ENCODE peak calls at places on chromosomes 16 and 17, in four cellular contexts. Z is K562, N is HEK293T, I is GM12878. W is an unnamed sample.

GRCh38 chr17:68378202-68379149 is 78.8 kb downstream of the WIPI1 start:
- DNase-seq in Z (no peak), I (no peak), N (peak), W (peak)

GRCh38 chr17:59706900-59707181 is 389 bp downstream of the PTRH2 start:
- DNase-seq in N (no peak), I (no peak), Z (no peak), W (no peak)

GRCh38 chr17:57916925-57917858 is 38.0 kb downstream of the CUEDC1 start:
- DNase-seq in I (no peak), Z (no peak), N (no peak), W (peak)

GRCh38 chr16:65975049-65975708 is 391.3 kb upstream of the CDH5 start:
- DNase-seq in N (no peak), I (no peak), Z (peak), W (no peak)

GRCh38 chr16:78200623-78201096 is 101.2 kb downstream of the WWOX start:
- DNase-seq in Z (no peak), I (no peak), N (no peak), W (peak)

GRCh38 chr16:50644730-50645129 is 36.4 kb downstream of the SNX20 start:
- DNase-seq in Z (no peak), N (no peak), I (no peak), W (no peak)

GRCh38 chr17:6161456-6161855 is 91.3 kb downstream of the WSCD1 start:
- DNase-seq in Z (no peak), N (no peak), I (no peak), W (no peak)

GRCh38 chr17:79944821-79945391 is 90.8 kb downstream of the TBC1D16 start:
- DNase-seq in Z (no peak), N (no peak), I (no peak), W (no peak)

GRCh38 chr17:4584125-4584834 is at the start of gene SMTNL2:
- DNase-seq in Z (peak), I (no peak), N (peak), W (no peak)

GRCh38 chr17:4658478-4659305 is 17.2 kb upstream of the ALOX15 start:
- DNase-seq in I (no peak), N (no peak), Z (peak), W (no peak)

GRCh38 chr17:4562000-4562969 is 1.9 kb upstream of the GGT6 start:
- DNase-seq in I (no peak), N (no peak), Z (no peak), W (no peak)

DNA sequence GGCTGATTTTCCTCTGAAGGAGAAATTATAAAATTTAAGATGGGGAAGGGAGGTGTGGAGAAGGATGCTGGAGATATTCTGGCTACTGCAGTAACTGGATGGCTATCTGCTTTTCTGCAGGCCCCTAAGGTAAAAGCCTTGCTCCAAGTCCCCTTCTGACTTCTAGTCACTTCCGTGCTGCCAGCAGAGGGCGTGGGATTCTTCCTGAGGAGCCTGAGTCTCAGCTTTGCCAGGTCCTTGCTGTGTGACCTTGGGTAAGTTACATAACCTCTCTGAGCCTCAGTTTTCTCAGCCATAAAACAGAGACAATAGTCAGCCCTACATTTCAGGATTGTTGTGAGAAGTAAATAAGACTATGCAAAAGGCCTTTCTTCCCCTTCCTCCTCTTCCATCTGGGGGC is 24.3 kb upstream of the TMEM220 start:
- DNase-seq in I (no peak), N (peak), Z (peak), W (peak)
- TF ChIP-seq TARDBP in I (no peak), N (no peak), Z (no peak), W (no peak)

DNA sequence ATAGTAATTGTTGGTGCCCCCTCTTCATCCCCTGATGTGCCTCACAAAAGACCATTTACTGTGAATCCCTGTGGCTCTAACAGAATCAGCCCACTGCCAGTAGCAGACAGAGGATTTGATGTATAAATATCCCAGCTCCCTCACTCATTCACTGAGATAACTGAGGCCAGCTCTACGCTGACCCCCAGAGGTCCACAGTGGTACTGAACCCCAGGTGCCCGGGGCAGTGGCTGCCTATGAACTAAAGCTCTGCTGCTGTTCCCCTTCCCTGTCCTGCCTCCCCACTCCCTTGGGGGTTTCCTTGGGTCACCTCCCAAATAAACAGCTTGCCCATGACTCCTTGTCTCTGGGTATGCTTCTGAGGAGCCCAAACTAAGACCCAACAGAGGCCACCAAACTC is 295.8 kb downstream of the FOXL1 start:
- DNase-seq in Z (peak), I (no peak), N (peak), W (no peak)
- TF ChIP-seq TARDBP in Z (no peak), I (no peak), N (no peak), W (no peak)

GRCh38 chr17:81150379-81151038 is 14.8 kb upstream of the PVALEF start:
- DNase-seq in I (no peak), Z (no peak), N (no peak), W (no peak)
- TF ChIP-seq TARDBP in I (no peak), Z (no peak), N (no peak), W (no peak)

GRCh38 chr16:89087922-89088321 is 5.7 kb upstream of the ACSF3 start:
- DNase-seq in I (no peak), Z (no peak), N (no peak), W (no peak)
- TF ChIP-seq TARDBP in I (no peak), Z (no peak), N (no peak), W (no peak)

GRCh38 chr16:14244344-14245010 is 173.4 kb downstream of the MRTFB start:
- DNase-seq in Z (no peak), I (no peak), N (no peak), W (no peak)
- TF ChIP-seq TARDBP in Z (no peak), I (no peak), N (no peak), W (no peak)

W was measured in HepG2.